ENCODE peak calls at places on chromosomes 5 and 9, in ten cellular contexts. Q, K, R, C, U, F, E, Y, W and S are unnamed samples.

GRCh38 chr5:133889271-133889905 is 79.0 kb downstream of the C5orf15 start:
- DNase-seq in Q (no peak), K (no peak), U (no peak), C (no peak), F (no peak), W (no peak), Y (no peak), R (no peak), E (no peak), S (no peak)

GRCh38 chr5:36417668-36418067 is 116.0 kb upstream of the RANBP3L start:
- DNase-seq in C (no peak), Y (no peak), U (no peak), F (no peak), Q (no peak), R (no peak), W (no peak), E (no peak), K (no peak), S (no peak)

GRCh38 chr5:90437663-90438062 is 28.1 kb upstream of the CETN3 start:
- DNase-seq in Q (no peak), U (no peak), E (no peak), F (no peak), Y (no peak), K (no peak), R (no peak), W (no peak), C (no peak), S (no peak)

GRCh38 chr5:35223777-35224395 is 6.4 kb downstream of the PRLR start:
- DNase-seq in F (no peak), Q (no peak), W (no peak), Y (no peak), E (no peak), U (no peak), R (no peak), C (peak; percentile 42), K (no peak), S (no peak)

GRCh38 chr9:129888085-129888808 is 53.0 kb downstream of the USP20 start:
- DNase-seq in Y (no peak), C (peak; percentile 51), Q (no peak), K (peak; percentile 81), F (no peak), W (peak; percentile 86), R (peak; percentile 94), E (no peak), U (peak; percentile 92), S (peak; percentile 95)

GRCh38 chr9:128192601-128193371 is 1.4 kb upstream of the CIZ1 start:
- DNase-seq in W (peak; percentile 58), Q (peak; percentile 97), Y (peak; percentile 87), U (peak; percentile 94), F (no peak), R (peak; percentile 55), K (peak; percentile 82), C (peak; percentile 93), E (peak; percentile 77), S (peak; percentile 41)

GRCh38 chr5:67361932-67362729 is 165.5 kb upstream of the CD180 start:
- DNase-seq in W (no peak), F (no peak), C (no peak), Y (no peak), K (no peak), U (no peak), R (no peak), E (peak; percentile 29), Q (no peak), S (no peak)

GRCh38 chr5:133848306-133848924 is 120.0 kb downstream of the C5orf15 start:
- DNase-seq in Q (no peak), K (no peak), F (no peak), W (peak; percentile 6), E (no peak), R (no peak), Y (no peak), U (no peak), C (no peak), S (no peak)

GRCh38 chr9:99041618-99042017 is 63.3 kb upstream of the TGFBR1 start:
- DNase-seq in Y (no peak), F (no peak), E (no peak), U (no peak), Q (no peak), K (no peak), C (no peak), W (no peak), R (no peak), S (no peak)

GRCh38 chr9:20984471-20984870 is 47.0 kb downstream of the HACD4 start:
- DNase-seq in U (no peak), C (no peak), Y (no peak), W (no peak), E (no peak), R (no peak), Q (no peak), K (no peak), F (no peak), S (no peak)

GRCh38 chr5:127909078-127909477 is 174.5 kb upstream of the SLC12A2 start:
- DNase-seq in K (peak; percentile 32), W (no peak), E (no peak), C (peak; percentile 57), Y (peak; percentile 71), R (no peak), Q (peak; percentile 84), U (no peak), F (no peak), S (no peak)

GRCh38 chr9:91247278-91247677 is 114.4 kb downstream of the AUH start:
- DNase-seq in F (no peak), C (no peak), U (no peak), R (no peak), E (no peak), Q (no peak), W (no peak), K (no peak), Y (no peak), S (no peak)
- TF ChIP-seq CTCF in F (no peak), C (no peak), U (no peak), R (no peak), E (no peak), Q (no peak), W (no peak), K (no peak), Y (no peak), S (no peak)

DNA sequence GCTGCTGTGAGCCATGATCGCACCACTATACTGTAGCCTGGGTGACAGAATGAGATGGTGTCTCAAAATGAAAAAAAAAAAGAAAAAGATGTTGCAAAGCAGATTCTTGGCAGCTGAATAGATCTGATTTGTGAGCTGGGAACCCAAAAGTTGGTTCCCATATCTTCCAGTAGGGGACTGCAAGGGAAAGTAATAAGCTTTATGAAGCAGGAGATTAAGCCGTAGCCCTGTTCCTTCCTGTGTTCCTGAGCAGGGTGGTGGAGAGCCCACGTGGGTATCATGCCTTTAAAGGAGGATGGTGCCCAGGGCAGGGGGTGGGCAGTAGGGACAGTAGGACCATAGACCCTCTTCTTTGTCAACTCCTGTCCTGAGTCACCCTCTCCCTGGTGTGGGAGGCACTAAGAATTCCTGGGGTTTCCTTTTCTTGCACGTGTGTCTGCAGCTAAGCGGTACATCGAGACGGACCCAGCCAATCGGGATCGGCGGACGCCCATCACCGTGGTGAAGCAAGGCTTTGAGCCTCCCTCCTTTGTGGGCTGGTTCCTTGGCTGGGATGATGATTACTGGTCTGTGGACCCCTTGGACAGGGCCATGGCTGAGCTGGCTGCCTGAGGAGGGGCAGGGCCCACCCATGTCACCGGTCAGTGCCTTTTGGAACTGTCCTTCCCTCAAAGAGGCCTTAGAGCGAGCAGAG is 37.9 kb downstream of the STOM start:
- DNase-seq in F (no peak), Y (no peak), C (no peak), R (no peak), K (peak; percentile 7), U (no peak), W (no peak), E (no peak), Q (peak; percentile 44), S (no peak)
- TF ChIP-seq CTCF in F (no peak), Y (no peak), C (no peak), R (peak; percentile 31), K (no peak), U (peak; percentile 24), W (no peak), E (peak; percentile 2), Q (peak; percentile 20), S (no peak)

GRCh38 chr9:117546894-117547293 is 132.0 kb upstream of the ASTN2 start:
- DNase-seq in C (peak; percentile 21), U (no peak), W (no peak), F (no peak), Q (peak; percentile 4), R (no peak), Y (no peak), K (no peak), E (no peak), S (peak; percentile 5)

GRCh38 chr9:117547321-117547720 is 132.5 kb upstream of the ASTN2 start:
- DNase-seq in U (no peak), K (no peak), R (no peak), Y (no peak), F (no peak), W (no peak), E (no peak), Q (no peak), C (no peak), S (no peak)

GRCh38 chr9:117548556-117548955 is 133.7 kb upstream of the ASTN2 start:
- DNase-seq in C (no peak), E (no peak), R (no peak), F (no peak), Q (no peak), U (no peak), Y (no peak), W (no peak), K (no peak), S (no peak)

GRCh38 chr9:117549444-117549843 is 134.6 kb upstream of the ASTN2 start:
- DNase-seq in Q (no peak), W (no peak), K (no peak), F (no peak), U (no peak), C (no peak), R (no peak), Y (no peak), E (no peak), S (no peak)

DNA sequence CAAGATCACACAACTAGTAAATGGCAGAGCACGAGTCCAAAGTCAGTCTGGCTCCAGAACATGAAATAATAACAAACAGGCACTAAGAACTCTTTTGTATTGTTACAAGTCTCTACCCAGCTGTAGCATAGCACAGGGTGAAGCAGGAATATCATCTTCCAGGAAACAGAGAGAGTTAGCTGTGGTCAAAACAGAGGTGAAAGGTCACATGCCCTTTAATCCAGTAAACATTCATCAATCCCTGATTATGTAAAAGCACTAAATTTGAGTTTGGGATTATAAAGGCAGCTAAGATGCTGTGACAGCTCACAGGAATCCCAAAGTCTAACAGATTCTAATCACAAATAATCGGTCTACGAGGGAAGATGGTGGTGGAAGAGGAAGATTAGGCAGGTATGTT is 133.0 kb upstream of the ASTN2 start:
- DNase-seq in Y (no peak), F (no peak), C (no peak), W (no peak), U (no peak), E (no peak), R (no peak), Q (no peak), K (no peak), S (no peak)
- TF ChIP-seq CTCF in Y (no peak), F (no peak), C (no peak), W (no peak), U (no peak), E (no peak), R (no peak), Q (no peak), K (no peak), S (no peak)

DNA sequence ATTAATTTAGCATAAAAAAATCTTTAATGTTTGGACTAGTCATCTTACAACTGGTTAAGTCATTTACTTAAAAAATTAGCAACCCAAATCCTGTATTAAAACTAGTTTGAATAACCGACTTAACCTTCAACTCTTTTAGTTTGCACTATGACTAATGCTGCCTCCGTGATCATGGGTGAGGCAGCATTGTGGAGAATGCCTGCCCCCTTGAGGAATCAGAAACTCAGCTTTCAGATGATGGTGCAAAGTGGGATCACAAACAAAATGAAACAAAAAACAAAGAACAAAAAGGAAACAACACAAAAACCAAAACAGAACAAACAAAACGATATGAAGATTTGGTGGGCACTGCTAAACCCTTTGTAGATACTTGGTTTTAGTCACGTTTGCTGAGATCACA is 127.0 kb upstream of the PALM2AKAP2 start:
- DNase-seq in Y (peak; percentile 32), K (no peak), W (no peak), R (no peak), F (no peak), E (no peak), Q (peak; percentile 36), U (no peak), C (no peak), S (no peak)
- TF ChIP-seq CTCF in Y (peak; percentile 15), K (no peak), W (no peak), R (no peak), F (peak; percentile 29), E (peak; percentile 45), Q (peak; percentile 58), U (no peak), C (no peak), S (peak; percentile 17)